ENCODE peak calls at places on chromosomes 13 and 19, in four cellular contexts. R, F, V and D are unnamed samples.
A peak's percentile ranks its signal among the peaks of the same experiment; 100 is the strongest.

GRCh38 chr13:40402931-40403412 is 263.5 kb downstream of the FOXO1 start:
- DNase-seq in V (no peak), F (no peak), R (peak; percentile 59), D (no peak)

GRCh38 chr13:25489238-25489637 is 117.5 kb downstream of the ATP8A2 start:
- DNase-seq in F (no peak), R (no peak), V (peak; percentile 20), D (peak; percentile 20)

GRCh38 chr19:56748443-56748842 is 76.9 kb upstream of the ZNF835 start:
- DNase-seq in V (peak; percentile 68), F (peak; percentile 34), R (peak; percentile 34), D (peak; percentile 61)

GRCh38 chr13:25699600-25699999 is 327.8 kb downstream of the ATP8A2 start:
- DNase-seq in R (no peak), F (no peak), V (no peak), D (no peak)

GRCh38 chr19:5967994-5968430 is 9.9 kb downstream of the RANBP3 start:
- DNase-seq in V (peak; percentile 87), R (peak; percentile 64), F (peak; percentile 77), D (peak; percentile 79)

GRCh38 chr13:27450921-27451461 is 627 bp upstream of the MTIF3 start:
- DNase-seq in V (no peak), R (peak; percentile 28), F (no peak), D (no peak)

GRCh38 chr13:110418944-110419343 is 111.9 kb downstream of the COL4A2 start:
- DNase-seq in R (no peak), F (no peak), V (no peak), D (no peak)

GRCh38 chr13:82747948-82748347 is 1134.3 kb downstream of the SLITRK1 start:
- DNase-seq in R (no peak), F (no peak), V (no peak), D (no peak)

GRCh38 chr13:95948646-95949045 is 104.6 kb downstream of the UGGT2 start:
- DNase-seq in F (no peak), R (no peak), V (no peak), D (no peak)